ENCODE peak calls at places on chromosomes 1 and 21, in eight cellular contexts. P, Y, T, I, H, Q, J and V are unnamed samples.

GRCh38 chr1:246161626-246162025 is 345.5 kb downstream of the SMYD3 start:
- DNase-seq in P (no peak), Y (peak), T (no peak), I (no peak), H (no peak), Q (no peak), J (no peak), V (no peak)

GRCh38 chr1:63829349-63830327 is 55.8 kb downstream of the ROR1 start:
- DNase-seq in P (no peak), Y (no peak), T (no peak), I (no peak), H (no peak), Q (peak), J (no peak), V (no peak)

GRCh38 chr1:4227986-4228385 is 327.9 kb upstream of the C1orf174 start:
- DNase-seq in P (no peak), Y (no peak), T (no peak), I (no peak), H (no peak), Q (no peak), J (no peak), V (no peak)

GRCh38 chr1:209747580-209748262 is 8.1 kb upstream of the TRAF3IP3 start:
- DNase-seq in P (peak), Y (peak), T (peak), I (peak), H (peak), Q (peak), J (peak), V (peak)

GRCh38 chr1:9882296-9882944 is 27.6 kb downstream of the CTNNBIP1 start:
- DNase-seq in P (no peak), Y (no peak), T (no peak), I (no peak), H (no peak), Q (no peak), J (no peak), V (no peak)

GRCh38 chr1:218171302-218171893 is 113.7 kb upstream of the RRP15 start:
- DNase-seq in P (no peak), Y (peak), T (no peak), I (no peak), H (no peak), Q (no peak), J (peak), V (no peak)

GRCh38 chr1:197614916-197615692 is 160.2 kb downstream of the DENND1B start:
- DNase-seq in P (no peak), Y (peak), T (peak), I (no peak), H (peak), Q (no peak), J (peak), V (no peak)

GRCh38 chr1:67791686-67792475 is 41.4 kb downstream of the GNG12 start:
- DNase-seq in P (peak), Y (peak), T (peak), I (no peak), H (peak), Q (no peak), J (no peak), V (no peak)

GRCh38 chr1:153880962-153881361 is 41.8 kb downstream of the GATAD2B start:
- DNase-seq in P (peak), Y (peak), T (peak), I (peak), H (peak), Q (peak), J (no peak), V (peak)

GRCh38 chr1:2534775-2535387 is 4.8 kb upstream of the HES5 start:
- DNase-seq in P (no peak), Y (no peak), T (no peak), I (no peak), H (no peak), Q (no peak), J (no peak), V (no peak)

GRCh38 chr1:161986328-161986727 is 37.3 kb downstream of the OLFML2B start:
- DNase-seq in P (no peak), Y (no peak), T (no peak), I (no peak), H (no peak), Q (no peak), J (no peak), V (no peak)

GRCh38 chr1:94746635-94747525 is 73.3 kb upstream of the SLC44A3 start:
- DNase-seq in P (no peak), Y (no peak), T (peak), I (no peak), H (no peak), Q (no peak), J (peak), V (no peak)

GRCh38 chr1:111483166-111483565 is 9.4 kb downstream of the C1orf162 start:
- DNase-seq in P (no peak), Y (no peak), T (no peak), I (no peak), H (no peak), Q (no peak), J (no peak), V (no peak)

GRCh38 chr1:20158358-20159070 is 19.4 kb downstream of the PLA2G2F start:
- DNase-seq in P (no peak), Y (no peak), T (no peak), I (no peak), H (no peak), Q (no peak), J (no peak), V (no peak)

GRCh38 chr1:56417636-56418035 is 161.7 kb downstream of the PLPP3 start:
- DNase-seq in P (no peak), Y (peak), T (no peak), I (no peak), H (no peak), Q (no peak), J (no peak), V (no peak)

GRCh38 chr1:218755128-218755527 is 410.0 kb downstream of the TGFB2 start:
- DNase-seq in P (no peak), Y (no peak), T (no peak), I (no peak), H (no peak), Q (no peak), J (no peak), V (no peak)

GRCh38 chr1:22712502-22713271 is 2.0 kb downstream of the EPHB2 start:
- DNase-seq in P (no peak), Y (peak), T (no peak), I (no peak), H (no peak), Q (no peak), J (peak), V (no peak)

GRCh38 chr1:153544453-153545066 is 1.0 kb downstream of the S100A4 start:
- DNase-seq in P (no peak), Y (no peak), T (no peak), I (no peak), H (no peak), Q (no peak), J (no peak), V (no peak)

GRCh38 chr1:33997127-33998047 is 133.5 kb downstream of the HMGB4 start:
- DNase-seq in P (no peak), Y (no peak), T (no peak), I (no peak), H (no peak), Q (no peak), J (no peak), V (no peak)

GRCh38 chr21:46425566-46425965 is 33.1 kb upstream of the DIP2A start:
- DNase-seq in P (no peak), Y (no peak), T (no peak), I (no peak), H (no peak), Q (no peak), J (no peak), V (no peak)

GRCh38 chr1:74731399-74732052 is 1.3 kb downstream of the CRYZ start:
- DNase-seq in P (no peak), Y (peak), T (no peak), I (no peak), H (no peak), Q (no peak), J (peak), V (no peak)

GRCh38 chr1:84892657-84893618 is at the start of gene LPAR3:
- DNase-seq in P (no peak), Y (no peak), T (no peak), I (no peak), H (no peak), Q (peak), J (no peak), V (no peak)
- TF ChIP-seq POLR2A in P (no peak), Y (no peak), T (no peak), I (no peak), H (no peak), Q (peak), J (no peak), V (no peak)

GRCh38 chr1:35706846-35707245 is 11.8 kb downstream of the C1orf216 start:
- DNase-seq in P (no peak), Y (no peak), T (no peak), I (no peak), H (no peak), Q (no peak), J (no peak), V (no peak)

GRCh38 chr1:35708179-35708891 is 10.3 kb downstream of the C1orf216 start:
- DNase-seq in P (no peak), Y (no peak), T (no peak), I (no peak), H (no peak), Q (no peak), J (no peak), V (no peak)

GRCh38 chr1:35707253-35708178 is 11.2 kb downstream of the C1orf216 start:
- DNase-seq in P (no peak), Y (no peak), T (no peak), I (no peak), H (no peak), Q (no peak), J (peak), V (no peak)

DNA sequence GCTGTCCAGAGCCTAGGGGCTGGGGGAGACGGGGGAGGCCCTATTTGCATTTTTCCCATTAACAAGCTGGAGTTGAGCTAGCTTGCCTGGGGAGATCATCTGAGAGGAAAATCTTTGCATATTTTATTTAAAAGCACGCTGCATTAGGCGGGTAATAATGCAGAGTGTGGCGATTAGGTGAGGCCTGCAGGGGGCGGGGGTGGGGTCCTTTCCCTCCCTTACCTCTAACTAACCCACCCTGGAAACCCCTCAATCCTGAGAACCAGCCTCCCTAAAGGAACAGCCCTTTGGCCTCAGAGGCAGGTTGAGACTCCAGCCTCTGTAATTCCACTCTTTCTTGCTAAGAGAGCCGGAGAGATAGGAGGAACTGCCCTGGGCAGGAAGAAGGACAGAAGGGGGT is 16.1 kb downstream of the C1orf216 start:
- DNase-seq in P (no peak), Y (no peak), T (no peak), I (no peak), H (no peak), Q (no peak), J (no peak), V (no peak)
- TF ChIP-seq CTCF in P (no peak), Y (peak), T (no peak), I (no peak), H (no peak), Q (no peak), J (no peak), V (no peak)

GRCh38 chr1:110004583-110004982 is 20.0 kb downstream of the AHCYL1 start:
- DNase-seq in P (no peak), Y (no peak), T (no peak), I (no peak), H (no peak), Q (no peak), J (no peak), V (no peak)
- H3K4me3 ChIP-seq in P (no peak), Y (no peak), T (no peak), I (no peak), H (no peak), Q (no peak), J (peak), V (no peak)

DNA sequence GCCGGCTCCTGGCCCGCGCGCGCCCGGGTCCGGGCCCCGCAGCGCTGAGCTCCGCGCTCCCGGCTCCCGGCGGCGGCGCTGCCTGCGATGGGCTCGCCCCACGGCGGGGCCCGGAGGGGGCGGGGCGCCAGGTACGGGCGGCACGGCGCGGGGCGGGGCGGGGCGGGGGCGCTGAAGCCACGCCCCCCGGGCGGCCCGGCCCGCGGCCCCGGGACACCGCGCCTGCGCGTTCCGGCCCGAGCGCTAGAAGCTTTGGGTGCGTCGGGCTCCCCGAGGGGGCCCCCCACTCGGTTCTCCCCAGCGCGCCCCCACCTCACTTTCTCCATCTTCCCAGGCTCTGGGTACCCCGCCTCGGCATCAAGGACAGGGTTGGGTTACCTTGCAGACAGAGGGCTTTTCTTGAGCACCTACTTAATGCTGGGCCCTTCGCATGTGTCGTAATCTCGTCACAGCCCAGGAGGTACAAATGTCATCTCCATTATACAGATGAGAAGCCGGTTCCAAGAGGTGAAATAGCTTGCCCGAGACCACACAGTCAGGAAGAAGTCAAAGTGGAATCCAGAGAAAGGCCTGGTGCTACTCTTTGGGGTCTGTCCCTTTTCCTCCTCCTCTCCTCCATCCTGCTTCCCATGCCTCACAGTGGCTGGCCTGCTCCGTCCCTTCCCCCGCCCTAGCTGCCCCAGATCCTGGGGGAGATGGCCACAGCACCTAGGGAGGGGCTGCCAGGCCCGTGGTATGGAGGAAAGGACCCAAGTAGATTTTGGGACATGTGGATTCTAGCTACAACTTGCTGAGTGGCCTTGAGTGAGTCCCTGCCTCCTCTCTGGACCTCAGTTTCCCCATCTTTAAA is 46.5 kb downstream of the RAP1GAP start:
- DNase-seq in P (peak), Y (no peak), T (no peak), I (no peak), H (no peak), Q (peak), J (peak), V (no peak)
- TF ChIP-seq POLR2A in P (no peak), Y (no peak), T (no peak), I (no peak), H (no peak), Q (peak), J (no peak), V (no peak)

GRCh38 chr1:231983266-231984193 is 356.9 kb downstream of the DISC1 start:
- DNase-seq in P (no peak), Y (no peak), T (no peak), I (no peak), H (no peak), Q (no peak), J (no peak), V (no peak)
- TF ChIP-seq CTCF in P (no peak), Y (peak), T (no peak), I (no peak), H (no peak), Q (no peak), J (peak), V (no peak)

DNA sequence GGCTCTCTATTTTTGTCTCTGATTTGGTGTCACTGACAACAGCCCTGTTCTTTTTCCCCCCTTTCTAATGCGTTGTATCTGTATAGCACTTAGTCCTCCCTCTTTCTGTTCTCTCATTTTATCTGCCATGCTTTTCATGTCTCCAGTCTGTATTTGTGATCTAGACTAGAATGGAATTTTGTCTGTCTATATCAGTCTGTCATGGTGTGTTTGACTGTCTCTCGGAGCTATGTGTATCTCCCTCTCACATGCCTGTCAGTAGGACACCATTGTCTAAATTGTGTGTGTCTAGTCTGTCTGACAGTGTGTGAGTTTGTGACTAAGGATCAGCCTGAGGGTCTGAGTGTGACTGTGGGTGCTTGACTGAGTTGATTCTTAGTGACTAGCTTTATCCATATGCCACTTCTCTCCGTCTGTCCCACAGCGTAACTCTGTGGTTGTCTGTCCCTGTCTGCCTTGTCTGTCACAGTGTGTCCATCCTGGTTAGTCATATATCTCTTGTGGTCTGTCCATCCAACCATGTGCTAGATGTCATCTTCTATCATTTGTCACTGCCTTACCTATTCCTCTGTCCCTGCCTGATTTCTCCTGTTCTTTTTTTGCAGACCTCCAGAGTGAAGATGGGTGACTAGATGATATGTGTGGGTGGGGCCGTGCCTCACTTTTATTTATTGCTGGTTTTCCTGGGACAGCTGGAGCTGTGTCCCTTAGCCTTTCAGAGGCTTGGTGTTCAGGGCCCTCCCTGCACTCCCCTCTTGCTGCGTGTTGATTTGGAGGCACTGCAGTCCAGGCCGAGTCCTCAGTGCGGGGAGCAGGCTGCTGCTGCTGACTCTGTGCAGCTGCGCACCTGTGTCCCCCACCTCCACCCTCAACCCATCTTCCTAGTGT is 1.4 kb upstream of the B4GALT2 start:
- DNase-seq in P (no peak), Y (no peak), T (no peak), I (no peak), H (no peak), Q (no peak), J (peak), V (no peak)
- H3K4me3 ChIP-seq in P (no peak), Y (no peak), T (no peak), I (no peak), H (no peak), Q (no peak), J (no peak), V (no peak)

GRCh38 chr1:24850353-24850905 is 79.6 kb downstream of the RUNX3 start:
- DNase-seq in P (no peak), Y (peak), T (no peak), I (no peak), H (no peak), Q (no peak), J (no peak), V (no peak)

GRCh38 chr1:24849653-24850295 is 80.3 kb downstream of the RUNX3 start:
- DNase-seq in P (no peak), Y (peak), T (no peak), I (no peak), H (no peak), Q (no peak), J (peak), V (no peak)

GRCh38 chr1:24853656-24854055 is 76.4 kb downstream of the RUNX3 start:
- DNase-seq in P (no peak), Y (no peak), T (no peak), I (no peak), H (no peak), Q (peak), J (no peak), V (no peak)

GRCh38 chr1:24847995-24848857 is 81.8 kb downstream of the RUNX3 start:
- DNase-seq in P (peak), Y (peak), T (peak), I (peak), H (peak), Q (peak), J (peak), V (peak)
- TF ChIP-seq POLR2A in P (no peak), Y (peak), T (peak), I (no peak), H (no peak), Q (no peak), J (peak), V (no peak)